ENCODE peak calls at places on chromosomes 11 and 22, in six cellular contexts. W is mucosa of descending colon; G is AG10803; D is CD8-positive, alpha-beta T cell; O is AG04449; R is HL-60. S is an unnamed sample.
A peak's percentile ranks its signal among the peaks of the same experiment; 100 is the strongest.

GRCh38 chr11:86519064-86519911 is 144.6 kb downstream of the CCDC81 start:
- DNase-seq in W (no peak), G (peak; percentile 88), D (no peak), O (peak; percentile 90), R (no peak), S (no peak)

GRCh38 chr11:12380565-12381325 is 3.4 kb downstream of the PARVA start:
- DNase-seq in W (no peak), G (no peak), D (no peak), O (no peak), R (no peak), S (no peak)

GRCh38 chr22:22902247-22902962 is 14.8 kb downstream of the IGLL5 start:
- DNase-seq in W (no peak), G (no peak), D (no peak), O (no peak), R (no peak), S (no peak)

GRCh38 chr11:96219981-96220623 is 122.9 kb downstream of the MAML2 start:
- DNase-seq in W (no peak), G (peak; percentile 76), D (no peak), O (no peak), R (peak; percentile 39), S (no peak)

GRCh38 chr11:46253258-46254134 is 24.0 kb upstream of the CREB3L1 start:
- DNase-seq in W (peak; percentile 46), G (no peak), D (no peak), O (no peak), R (no peak), S (no peak)

GRCh38 chr11:43868852-43869567 is 11.6 kb upstream of the ALKBH3 start:
- DNase-seq in W (no peak), G (peak; percentile 76), D (peak; percentile 23), O (peak; percentile 42), R (peak; percentile 88), S (no peak)

GRCh38 chr11:67406969-67407699 is 3.3 kb downstream of the TBC1D10C start:
- DNase-seq in W (peak; percentile 33), G (no peak), D (peak; percentile 51), O (no peak), R (no peak), S (no peak)

GRCh38 chr11:6443269-6444003 is 2.6 kb upstream of the HPX start:
- DNase-seq in W (peak; percentile 64), G (peak; percentile 56), D (peak; percentile 58), O (no peak), R (peak; percentile 38), S (peak; percentile 61)

GRCh38 chr11:57781529-57781943 is 19.9 kb downstream of the CTNND1 start:
- DNase-seq in W (peak; percentile 64), G (no peak), D (no peak), O (no peak), R (no peak), S (no peak)

GRCh38 chr11:17412488-17413180 is 24.2 kb upstream of the KCNJ11 start:
- DNase-seq in W (peak; percentile 13), G (no peak), D (no peak), O (no peak), R (no peak), S (no peak)

GRCh38 chr11:81174646-81175330 is 1558.9 kb downstream of the FAM181B start:
- DNase-seq in W (no peak), G (no peak), D (no peak), O (no peak), R (no peak), S (no peak)

GRCh38 chr22:26229910-26230309 is 60.6 kb downstream of the SEZ6L start:
- DNase-seq in W (no peak), G (no peak), D (no peak), O (no peak), R (no peak), S (no peak)
- TF ChIP-seq CTCF in W (no peak), G (no peak), D (no peak), O (no peak), R (no peak), S (no peak)

GRCh38 chr22:20292108-20292507 is 24.0 kb upstream of the RTN4R start:
- DNase-seq in W (no peak), G (no peak), D (no peak), O (no peak), R (no peak), S (no peak)

GRCh38 chr22:20291604-20292063 is 23.5 kb upstream of the RTN4R start:
- DNase-seq in W (no peak), G (no peak), D (no peak), O (no peak), R (no peak), S (no peak)

GRCh38 chr22:20290578-20291248 is 22.6 kb upstream of the RTN4R start:
- DNase-seq in W (no peak), G (no peak), D (no peak), O (no peak), R (no peak), S (no peak)

GRCh38 chr22:20290045-20290392 is 21.9 kb upstream of the RTN4R start:
- DNase-seq in W (no peak), G (no peak), D (no peak), O (no peak), R (no peak), S (no peak)

DNA sequence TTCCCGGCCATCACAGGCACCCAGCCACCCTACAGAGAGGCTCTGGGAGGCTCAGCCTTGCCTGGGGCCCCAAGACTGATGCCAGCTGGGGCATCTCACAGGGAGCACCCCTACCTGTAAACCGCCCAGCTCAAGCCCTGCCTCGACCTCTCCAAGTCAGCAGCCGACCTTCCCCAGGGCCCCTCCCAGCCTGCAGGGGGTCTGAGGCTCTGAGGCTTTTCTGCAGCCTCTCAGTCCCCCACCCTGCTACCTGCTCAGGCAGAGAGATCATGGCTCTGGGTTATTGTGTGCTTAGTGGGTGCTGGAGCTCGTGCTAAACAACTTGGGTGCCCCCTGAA is 23.1 kb upstream of the RTN4R start:
- DNase-seq in W (no peak), G (no peak), D (no peak), O (no peak), R (no peak), S (no peak)
- TF ChIP-seq CTCF in W (no peak), G (no peak), D (no peak), O (no peak), R (no peak), S (no peak)

DNA sequence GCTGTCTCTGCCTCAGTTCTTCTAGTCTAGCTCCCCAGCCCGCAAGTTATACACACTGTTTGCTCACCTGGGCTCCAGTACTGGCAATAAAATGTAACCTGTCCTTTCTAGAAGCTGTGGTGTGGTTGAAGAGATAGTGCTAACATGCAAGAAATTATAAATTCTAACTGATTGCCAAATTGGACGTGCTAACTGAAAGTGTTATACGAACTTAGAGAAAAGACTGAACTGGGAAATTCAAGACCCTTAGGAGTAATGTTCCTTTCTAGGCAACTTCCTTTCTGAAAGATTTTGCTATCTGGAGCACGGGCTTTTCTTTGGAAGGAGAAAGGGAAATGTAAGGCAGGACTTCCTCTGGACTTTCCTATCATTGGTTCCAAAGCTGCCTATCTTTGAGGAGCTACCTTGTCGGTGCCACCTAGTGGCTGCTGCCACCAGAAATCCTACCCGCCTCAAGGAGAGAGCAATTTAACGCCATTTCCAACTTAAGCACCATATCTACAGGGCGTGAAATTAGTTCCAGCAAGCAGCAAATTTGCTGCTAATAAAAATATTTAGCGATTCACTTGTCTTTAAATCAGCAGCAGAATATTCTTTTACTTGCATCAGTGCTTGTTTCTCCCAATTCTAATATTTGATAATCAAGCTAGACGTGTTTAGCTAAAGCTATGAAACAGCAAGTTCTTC is 12.7 kb upstream of the TMEM218 start:
- DNase-seq in W (peak; percentile 51), G (peak; percentile 44), D (peak; percentile 32), O (no peak), R (peak; percentile 85), S (peak; percentile 33)
- TF ChIP-seq CTCF in W (no peak), G (peak; percentile 45), D (peak; percentile 18), O (peak; percentile 41), R (peak; percentile 73), S (peak; percentile 24)

GRCh38 chr11:130904380-130904779 is 11.9 kb downstream of the SNX19 start:
- DNase-seq in W (no peak), G (no peak), D (no peak), O (no peak), R (no peak), S (no peak)
- TF ChIP-seq CTCF in W (no peak), G (peak; percentile 42), D (no peak), O (peak; percentile 6), R (peak; percentile 8), S (peak; percentile 66)

GRCh38 chr11:131584694-131585592 is 214.5 kb downstream of the NTM start:
- DNase-seq in W (no peak), G (peak; percentile 23), D (no peak), O (no peak), R (no peak), S (peak; percentile 61)
- TF ChIP-seq CTCF in W (no peak), G (peak; percentile 33), D (no peak), O (peak; percentile 25), R (no peak), S (peak; percentile 63)

GRCh38 chr11:25733777-25734176 is 598.2 kb upstream of the ANO3 start:
- DNase-seq in W (no peak), G (no peak), D (no peak), O (no peak), R (no peak), S (no peak)
- TF ChIP-seq CTCF in W (no peak), G (no peak), D (no peak), O (no peak), R (no peak), S (no peak)

DNA sequence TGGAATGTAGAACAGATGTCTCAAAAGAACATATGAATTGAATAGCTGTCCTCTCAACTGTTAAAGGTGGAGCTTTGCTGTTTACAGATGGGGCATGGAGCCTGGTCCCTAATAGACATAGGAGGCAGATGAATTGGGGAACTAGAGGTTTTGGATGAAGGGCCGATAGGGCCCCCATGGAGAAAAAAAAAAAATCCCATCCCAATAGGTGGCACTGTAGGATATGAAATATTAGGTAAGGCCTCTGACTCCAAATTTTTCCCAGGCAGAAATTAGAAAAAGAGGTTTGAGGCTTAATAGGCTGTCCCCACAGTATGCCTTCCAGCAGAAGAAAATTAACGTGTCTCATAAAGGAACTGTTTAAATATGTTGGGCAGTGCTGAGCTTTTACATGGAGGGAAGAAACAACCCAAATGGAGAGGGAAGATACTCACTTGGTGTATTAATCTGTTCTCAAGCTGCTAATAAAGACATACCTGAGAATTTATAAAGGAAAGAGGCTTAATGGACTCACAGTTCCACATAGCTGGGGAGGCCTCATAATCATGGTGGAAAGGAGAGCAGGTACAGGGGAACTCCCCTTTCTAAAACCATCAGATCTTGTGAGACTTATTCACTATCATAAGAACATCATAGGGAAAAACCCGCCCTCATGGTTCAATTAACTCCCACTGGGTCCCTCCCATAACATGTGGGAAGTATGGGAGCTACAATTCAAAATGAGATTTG is 30.1 kb upstream of the TMEM45B start:
- DNase-seq in W (no peak), G (no peak), D (no peak), O (no peak), R (no peak), S (no peak)
- TF ChIP-seq CTCF in W (no peak), G (peak; percentile 29), D (peak; percentile 29), O (no peak), R (no peak), S (no peak)